ENCODE peak calls at places on chromosomes 4 and X, in four cellular contexts. One of them, this sample, is unnamed.

GRCh38 chrX:138011461-138011860 is 445.5 kb downstream of the ZIC3 start:
- DNase-seq in stimulated activated CD4-positive, alpha-beta T cell treated with anti-CD3 and anti-CD28 coated beads, Interleukin-2, amount 100 ng/mL, for 24 hours: no peak
- DNase-seq in HepG2: no peak
- DNase-seq in HCEC 1CT: no peak
- DNase-seq in this sample: no peak

GRCh38 chrX:153582896-153583295 is 16.0 kb downstream of the CCNQ start:
- DNase-seq in stimulated activated CD4-positive, alpha-beta T cell treated with anti-CD3 and anti-CD28 coated beads, Interleukin-2, amount 100 ng/mL, for 24 hours: peak
- DNase-seq in HepG2: peak
- DNase-seq in HCEC 1CT: no peak
- DNase-seq in this sample: no peak

GRCh38 chr4:5052424-5052702 is 1.1 kb downstream of the STK32B start:
- DNase-seq in stimulated activated CD4-positive, alpha-beta T cell treated with anti-CD3 and anti-CD28 coated beads, Interleukin-2, amount 100 ng/mL, for 24 hours: no peak
- DNase-seq in HepG2: no peak
- DNase-seq in HCEC 1CT: no peak
- DNase-seq in this sample: no peak

GRCh38 chr4:88320780-88321373 is 36.5 kb upstream of the PPM1K start:
- DNase-seq in stimulated activated CD4-positive, alpha-beta T cell treated with anti-CD3 and anti-CD28 coated beads, Interleukin-2, amount 100 ng/mL, for 24 hours: peak
- DNase-seq in HepG2: no peak
- DNase-seq in HCEC 1CT: no peak
- DNase-seq in this sample: no peak

GRCh38 chrX:111892375-111892774 is 16.4 kb downstream of the TRPC5OS start:
- DNase-seq in stimulated activated CD4-positive, alpha-beta T cell treated with anti-CD3 and anti-CD28 coated beads, Interleukin-2, amount 100 ng/mL, for 24 hours: no peak
- DNase-seq in HepG2: no peak
- DNase-seq in HCEC 1CT: no peak
- DNase-seq in this sample: no peak

GRCh38 chr4:159175165-159175988 is 72.5 kb downstream of the RAPGEF2 start:
- DNase-seq in stimulated activated CD4-positive, alpha-beta T cell treated with anti-CD3 and anti-CD28 coated beads, Interleukin-2, amount 100 ng/mL, for 24 hours: peak
- DNase-seq in HepG2: peak
- DNase-seq in HCEC 1CT: peak
- DNase-seq in this sample: no peak

GRCh38 chrX:31508338-31508737 is 436.5 kb upstream of the FTHL17 start:
- DNase-seq in stimulated activated CD4-positive, alpha-beta T cell treated with anti-CD3 and anti-CD28 coated beads, Interleukin-2, amount 100 ng/mL, for 24 hours: no peak
- DNase-seq in HepG2: peak
- DNase-seq in HCEC 1CT: peak
- DNase-seq in this sample: no peak

GRCh38 chr4:41504167-41504566 is 33.8 kb upstream of the LIMCH1 start:
- DNase-seq in stimulated activated CD4-positive, alpha-beta T cell treated with anti-CD3 and anti-CD28 coated beads, Interleukin-2, amount 100 ng/mL, for 24 hours: no peak
- DNase-seq in HepG2: no peak
- DNase-seq in HCEC 1CT: no peak
- DNase-seq in this sample: no peak

GRCh38 chr4:7356667-7357295 is 77.9 kb downstream of the PSAPL1 start:
- DNase-seq in stimulated activated CD4-positive, alpha-beta T cell treated with anti-CD3 and anti-CD28 coated beads, Interleukin-2, amount 100 ng/mL, for 24 hours: no peak
- DNase-seq in HepG2: no peak
- DNase-seq in HCEC 1CT: no peak
- DNase-seq in this sample: no peak

GRCh38 chrX:112738347-112739033 is 58.8 kb upstream of the LHFPL1 start:
- DNase-seq in stimulated activated CD4-positive, alpha-beta T cell treated with anti-CD3 and anti-CD28 coated beads, Interleukin-2, amount 100 ng/mL, for 24 hours: peak
- DNase-seq in HepG2: no peak
- DNase-seq in HCEC 1CT: no peak
- DNase-seq in this sample: no peak

GRCh38 chr4:113080050-113080449 is 30.6 kb downstream of the ANK2 start:
- DNase-seq in stimulated activated CD4-positive, alpha-beta T cell treated with anti-CD3 and anti-CD28 coated beads, Interleukin-2, amount 100 ng/mL, for 24 hours: no peak
- DNase-seq in HepG2: peak
- DNase-seq in HCEC 1CT: no peak
- DNase-seq in this sample: no peak

GRCh38 chr4:142434519-142435224 is 411.4 kb downstream of the INPP4B start:
- DNase-seq in stimulated activated CD4-positive, alpha-beta T cell treated with anti-CD3 and anti-CD28 coated beads, Interleukin-2, amount 100 ng/mL, for 24 hours: no peak
- DNase-seq in HepG2: no peak
- DNase-seq in HCEC 1CT: no peak
- DNase-seq in this sample: no peak

GRCh38 chr4:91114386-91114785 is 987.2 kb downstream of the CCSER1 start:
- DNase-seq in stimulated activated CD4-positive, alpha-beta T cell treated with anti-CD3 and anti-CD28 coated beads, Interleukin-2, amount 100 ng/mL, for 24 hours: no peak
- DNase-seq in HepG2: no peak
- DNase-seq in HCEC 1CT: no peak
- DNase-seq in this sample: no peak

GRCh38 chr4:17577660-17578481 is 873 bp downstream of the LAP3 start:
- DNase-seq in stimulated activated CD4-positive, alpha-beta T cell treated with anti-CD3 and anti-CD28 coated beads, Interleukin-2, amount 100 ng/mL, for 24 hours: peak
- DNase-seq in HepG2: no peak
- DNase-seq in HCEC 1CT: peak
- DNase-seq in this sample: peak

This sample was measured in thoracic aorta.